ENCODE peak calls at places on chromosomes 11 and 22, in four cellular contexts. One of them, this sample, is unnamed.

GRCh38 chr11:61908730-61909622 is 8.4 kb downstream of the RAB3IL1 start:
- DNase-seq in dorsolateral prefrontal cortex: no peak
- DNase-seq in esophagus squamous epithelium: no peak
- DNase-seq in lower leg skin: no peak
- DNase-seq in this sample: no peak

GRCh38 chr11:78080818-78081495 is 1.3 kb upstream of the NDUFC2 start:
- DNase-seq in lower leg skin: no peak
- DNase-seq in esophagus squamous epithelium: no peak
- DNase-seq in dorsolateral prefrontal cortex: no peak
- DNase-seq in this sample: peak; percentile 47

GRCh38 chr11:12248330-12248729 is 129.0 kb upstream of the PARVA start:
- DNase-seq in dorsolateral prefrontal cortex: peak; percentile 75
- DNase-seq in esophagus squamous epithelium: no peak
- DNase-seq in lower leg skin: no peak
- DNase-seq in this sample: peak; percentile 41

GRCh38 chr11:81674211-81674610 is 1059.5 kb downstream of the FAM181B start:
- DNase-seq in lower leg skin: no peak
- DNase-seq in esophagus squamous epithelium: no peak
- DNase-seq in dorsolateral prefrontal cortex: no peak
- DNase-seq in this sample: no peak

GRCh38 chr11:90294091-90294490 is 71.2 kb upstream of the CHORDC1 start:
- DNase-seq in esophagus squamous epithelium: no peak
- DNase-seq in dorsolateral prefrontal cortex: no peak
- DNase-seq in lower leg skin: no peak
- DNase-seq in this sample: no peak

GRCh38 chr11:85685820-85686459 is at the start of gene CCDC89:
- DNase-seq in dorsolateral prefrontal cortex: peak; percentile 66
- DNase-seq in lower leg skin: peak; percentile 82
- DNase-seq in esophagus squamous epithelium: peak; percentile 10
- DNase-seq in this sample: peak; percentile 98

GRCh38 chr22:48744967-48745841 is 1082.5 kb downstream of the BRD1 start:
- DNase-seq in esophagus squamous epithelium: no peak
- DNase-seq in lower leg skin: peak; percentile 5
- DNase-seq in dorsolateral prefrontal cortex: no peak
- DNase-seq in this sample: no peak

GRCh38 chr22:43945632-43946390 is 9.4 kb upstream of the SAMM50 start:
- DNase-seq in esophagus squamous epithelium: no peak
- DNase-seq in dorsolateral prefrontal cortex: peak; percentile 72
- DNase-seq in lower leg skin: no peak
- DNase-seq in this sample: peak; percentile 79

GRCh38 chr11:36187618-36188017 is 101.6 kb downstream of the COMMD9 start:
- DNase-seq in dorsolateral prefrontal cortex: no peak
- DNase-seq in lower leg skin: no peak
- DNase-seq in esophagus squamous epithelium: no peak
- DNase-seq in this sample: no peak

GRCh38 chr11:70002433-70002832 is 75.7 kb upstream of the ANO1 start:
- DNase-seq in esophagus squamous epithelium: no peak
- DNase-seq in lower leg skin: no peak
- DNase-seq in dorsolateral prefrontal cortex: no peak
- DNase-seq in this sample: no peak

GRCh38 chr22:50299724-50300619 is 7.5 kb downstream of the PLXNB2 start:
- DNase-seq in dorsolateral prefrontal cortex: no peak
- DNase-seq in lower leg skin: no peak
- DNase-seq in esophagus squamous epithelium: no peak
- DNase-seq in this sample: no peak

GRCh38 chr11:113533425-113533698 is 58.2 kb upstream of the DRD2 start:
- DNase-seq in dorsolateral prefrontal cortex: no peak
- DNase-seq in esophagus squamous epithelium: no peak
- DNase-seq in lower leg skin: no peak
- DNase-seq in this sample: no peak

GRCh38 chr11:8040261-8040920 is 40.6 kb upstream of the TUB start:
- DNase-seq in esophagus squamous epithelium: no peak
- DNase-seq in lower leg skin: no peak
- DNase-seq in dorsolateral prefrontal cortex: no peak
- DNase-seq in this sample: peak; percentile 6

GRCh38 chr11:1652442-1652777 is 22.8 kb downstream of the KRTAP5-5 start:
- DNase-seq in dorsolateral prefrontal cortex: no peak
- DNase-seq in lower leg skin: no peak
- DNase-seq in esophagus squamous epithelium: no peak
- DNase-seq in this sample: no peak

GRCh38 chr11:73186294-73186850 is 31.7 kb upstream of the P2RY2 start:
- DNase-seq in dorsolateral prefrontal cortex: no peak
- DNase-seq in esophagus squamous epithelium: no peak
- DNase-seq in lower leg skin: no peak
- DNase-seq in this sample: no peak

GRCh38 chr11:111538407-111539114 is 2.0 kb upstream of the LAYN start:
- DNase-seq in dorsolateral prefrontal cortex: no peak
- DNase-seq in esophagus squamous epithelium: no peak
- DNase-seq in lower leg skin: no peak
- DNase-seq in this sample: peak; percentile 53

GRCh38 chr11:86923993-86924766 is 31.0 kb downstream of the FZD4 start:
- DNase-seq in lower leg skin: no peak
- DNase-seq in esophagus squamous epithelium: no peak
- DNase-seq in dorsolateral prefrontal cortex: no peak
- DNase-seq in this sample: no peak

GRCh38 chr22:27171212-27171611 is 513.8 kb downstream of the MIAT start:
- DNase-seq in lower leg skin: no peak
- DNase-seq in dorsolateral prefrontal cortex: no peak
- DNase-seq in esophagus squamous epithelium: no peak
- DNase-seq in this sample: no peak

GRCh38 chr22:46417769-46418168 is 82.3 kb downstream of the TRMU start:
- DNase-seq in esophagus squamous epithelium: no peak
- DNase-seq in lower leg skin: no peak
- DNase-seq in dorsolateral prefrontal cortex: no peak
- DNase-seq in this sample: no peak

GRCh38 chr11:78420796-78421209 is 3.2 kb upstream of the GAB2 start:
- DNase-seq in dorsolateral prefrontal cortex: peak; percentile 48
- DNase-seq in lower leg skin: no peak
- DNase-seq in esophagus squamous epithelium: no peak
- DNase-seq in this sample: peak; percentile 56

GRCh38 chr22:30429887-30430286 is 4.3 kb downstream of the MTFP1 start:
- DNase-seq in dorsolateral prefrontal cortex: no peak
- DNase-seq in lower leg skin: no peak
- DNase-seq in esophagus squamous epithelium: no peak
- DNase-seq in this sample: no peak

GRCh38 chr22:35627267-35628041 is 10.3 kb upstream of the MB start:
- DNase-seq in dorsolateral prefrontal cortex: peak; percentile 72
- DNase-seq in esophagus squamous epithelium: no peak
- DNase-seq in lower leg skin: peak; percentile 75
- DNase-seq in this sample: peak; percentile 91

GRCh38 chr11:117194267-117194666 is 4.9 kb upstream of the TAGLN start:
- DNase-seq in dorsolateral prefrontal cortex: no peak
- DNase-seq in lower leg skin: no peak
- DNase-seq in esophagus squamous epithelium: no peak
- DNase-seq in this sample: no peak

GRCh38 chr11:128715691-128716153 is 21.9 kb downstream of the FLI1 start:
- DNase-seq in esophagus squamous epithelium: no peak
- DNase-seq in dorsolateral prefrontal cortex: no peak
- DNase-seq in lower leg skin: no peak
- DNase-seq in this sample: peak; percentile 61

DNA sequence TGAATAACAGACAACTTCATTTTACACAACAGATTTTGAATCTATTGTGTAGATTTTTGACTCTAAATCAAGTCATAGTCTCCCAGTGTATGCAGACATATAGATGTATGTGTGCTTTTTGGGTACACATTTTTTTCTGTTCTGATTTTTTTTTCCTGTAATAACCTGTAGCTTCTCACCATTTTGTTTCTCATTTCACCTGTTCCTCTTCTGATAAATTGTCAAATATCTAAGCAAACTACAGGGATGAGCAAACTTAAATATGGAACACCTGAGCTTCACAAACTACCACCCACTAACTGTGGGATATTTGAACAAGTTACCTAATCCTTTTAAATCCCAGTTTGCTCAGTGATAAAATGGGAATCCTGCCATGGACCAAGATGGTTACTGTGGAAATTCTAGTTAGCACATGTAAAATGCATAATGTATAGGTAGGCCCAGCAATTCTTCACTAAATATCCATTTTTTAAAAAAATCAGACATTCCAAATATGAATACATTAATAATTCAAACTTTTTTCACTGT is 15.7 kb downstream of the LGR4 start:
- DNase-seq in lower leg skin: no peak
- DNase-seq in esophagus squamous epithelium: no peak
- DNase-seq in dorsolateral prefrontal cortex: no peak
- DNase-seq in this sample: no peak
- H3K4me3 ChIP-seq in lower leg skin: no peak overlapping the region
- H3K4me3 ChIP-seq in esophagus squamous epithelium: no peak overlapping the region
- H3K4me3 ChIP-seq in dorsolateral prefrontal cortex: no peak overlapping the region
- H3K4me3 ChIP-seq in this sample: no peak overlapping the region

DNA sequence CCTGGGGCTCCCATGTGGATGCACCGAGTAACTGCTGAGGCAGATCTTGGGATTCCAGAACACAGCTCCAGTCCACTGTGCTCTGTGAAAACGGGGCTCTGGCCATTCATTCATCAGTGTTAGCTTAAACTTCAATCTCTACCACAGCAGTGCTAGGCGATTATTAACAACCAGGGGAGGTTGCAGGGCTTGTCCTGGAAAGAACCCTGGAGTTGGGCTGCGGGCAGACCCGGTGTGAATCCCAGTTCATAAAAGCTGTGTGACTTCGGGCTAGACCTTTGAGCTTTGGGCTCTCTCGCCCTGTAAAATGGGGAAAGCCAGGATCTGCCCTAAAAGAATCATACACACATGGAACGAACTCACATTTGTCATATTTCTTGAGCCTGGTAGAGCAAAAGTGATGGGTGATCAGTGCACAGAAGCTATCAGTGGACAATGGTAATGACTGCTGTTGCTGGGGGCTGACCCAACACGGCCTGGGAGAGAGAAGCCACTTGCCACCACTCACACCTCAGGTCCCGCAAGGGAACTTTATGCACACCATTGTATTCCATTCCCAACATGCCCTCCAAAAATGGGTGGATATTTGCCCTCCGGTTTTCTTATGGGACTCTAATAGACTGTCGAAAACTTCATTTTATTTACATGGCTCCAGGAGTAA is 15.6 kb upstream of the CRYBB3 start:
- DNase-seq in dorsolateral prefrontal cortex: no peak
- DNase-seq in esophagus squamous epithelium: no peak
- DNase-seq in lower leg skin: no peak
- DNase-seq in this sample: no peak
- TF ChIP-seq CTCF in dorsolateral prefrontal cortex: no peak
- TF ChIP-seq CTCF in esophagus squamous epithelium: no peak
- TF ChIP-seq CTCF in lower leg skin: no peak
- TF ChIP-seq CTCF in this sample: no peak

DNA sequence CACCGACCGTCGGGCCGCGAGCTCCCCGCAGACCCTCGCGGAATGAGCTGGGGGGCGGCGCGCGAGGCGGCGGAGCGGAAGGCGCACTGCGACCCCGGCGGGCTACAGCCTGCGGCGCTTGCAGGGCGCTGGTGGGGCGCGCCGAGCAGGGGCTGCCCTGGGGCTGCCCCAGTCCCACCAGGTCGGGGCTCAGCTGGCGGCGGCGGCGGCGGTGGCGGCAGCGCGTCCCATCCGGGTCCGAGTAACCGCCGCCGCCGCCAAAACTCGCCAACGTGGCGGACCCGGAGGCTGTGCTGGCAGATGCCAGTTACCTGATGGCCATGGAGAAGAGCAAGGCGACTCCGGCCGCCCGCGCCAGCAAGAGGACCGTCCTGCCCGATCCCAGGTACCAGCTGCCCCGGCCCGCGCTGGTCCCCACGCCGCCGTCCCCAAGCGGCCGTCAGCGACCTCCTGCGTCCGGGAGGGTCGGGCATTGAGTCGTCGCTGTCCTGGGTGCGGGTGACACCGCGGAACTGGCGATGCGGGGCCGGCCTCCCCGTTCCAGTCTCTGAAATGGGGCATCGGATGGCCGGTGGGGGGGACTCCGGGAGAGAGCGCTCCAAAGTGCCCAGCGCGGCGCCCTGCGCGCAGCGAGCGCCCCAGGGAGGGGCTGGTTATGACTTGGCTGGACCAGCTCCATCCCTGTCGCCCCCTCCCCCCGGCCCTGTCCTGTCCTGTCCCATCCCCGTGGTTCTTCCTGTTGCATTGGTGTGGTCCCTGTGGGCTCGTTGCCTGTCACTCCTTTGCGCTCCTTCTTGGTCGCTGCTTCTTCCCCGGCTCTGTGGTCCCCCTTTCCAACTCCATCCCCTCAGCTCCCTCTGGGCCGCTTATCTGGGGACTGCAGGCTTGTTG is 63.5 kb downstream of the CRYBB2 start:
- DNase-seq in esophagus squamous epithelium: no peak
- DNase-seq in dorsolateral prefrontal cortex: no peak
- DNase-seq in lower leg skin: no peak
- DNase-seq in this sample: no peak
- H3K4me3 ChIP-seq in esophagus squamous epithelium: no peak overlapping the region
- H3K4me3 ChIP-seq in dorsolateral prefrontal cortex: no peak overlapping the region
- H3K4me3 ChIP-seq in lower leg skin: no peak overlapping the region
- H3K4me3 ChIP-seq in this sample: no peak overlapping the region

GRCh38 chr22:33142282-33142681 is 84.1 kb upstream of the SYN3 start:
- DNase-seq in dorsolateral prefrontal cortex: no peak
- DNase-seq in esophagus squamous epithelium: no peak
- DNase-seq in lower leg skin: no peak
- DNase-seq in this sample: no peak

GRCh38 chr22:33139937-33140336 is 81.8 kb upstream of the SYN3 start:
- DNase-seq in lower leg skin: no peak
- DNase-seq in dorsolateral prefrontal cortex: no peak
- DNase-seq in esophagus squamous epithelium: no peak
- DNase-seq in this sample: no peak
- TF ChIP-seq CTCF in lower leg skin: no peak
- TF ChIP-seq CTCF in dorsolateral prefrontal cortex: no peak
- TF ChIP-seq CTCF in esophagus squamous epithelium: no peak
- TF ChIP-seq CTCF in this sample: no peak

DNA sequence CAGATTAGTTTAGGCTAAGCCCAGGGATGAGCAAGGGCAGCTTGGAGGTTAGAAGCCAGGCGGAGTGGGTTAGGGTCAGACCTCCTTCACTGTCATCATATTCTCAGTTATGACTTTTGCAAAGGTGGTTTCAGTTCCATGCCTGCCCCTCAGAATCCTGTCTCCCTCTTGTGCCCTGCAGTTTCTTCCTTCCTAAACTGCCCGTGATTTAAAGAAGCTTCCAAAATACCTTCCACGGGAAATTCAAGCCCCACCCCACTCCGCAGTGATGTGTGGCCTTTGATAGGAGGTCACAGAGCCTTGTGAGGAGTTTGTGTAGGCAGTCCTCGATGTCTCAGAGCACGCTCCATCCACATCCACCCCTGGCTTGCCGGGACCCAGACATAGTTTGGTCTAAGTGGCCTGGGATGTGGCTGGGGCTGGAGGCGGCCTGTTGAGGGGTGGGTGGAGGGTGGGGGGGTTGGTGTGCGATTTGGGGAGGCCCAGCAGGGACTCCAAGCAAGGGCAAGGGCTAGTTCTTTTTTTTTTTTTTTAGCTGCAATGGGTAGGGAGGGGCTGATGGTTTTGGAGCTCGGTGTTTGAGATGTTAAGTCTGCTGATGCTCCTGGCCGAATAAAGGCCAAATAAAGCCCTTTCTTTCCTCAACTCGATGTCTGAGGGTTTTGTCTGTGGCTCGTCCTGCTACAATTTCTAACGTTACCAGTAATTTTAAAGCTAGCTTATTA is 1.6 kb upstream of the IFITM1 start:
- DNase-seq in dorsolateral prefrontal cortex: no peak
- DNase-seq in esophagus squamous epithelium: no peak
- DNase-seq in lower leg skin: no peak
- DNase-seq in this sample: peak; percentile 29
- H3K4me3 ChIP-seq in dorsolateral prefrontal cortex: no peak overlapping the region
- H3K4me3 ChIP-seq in esophagus squamous epithelium: peak overlapping the region; percentile 31
- H3K4me3 ChIP-seq in lower leg skin: no peak overlapping the region
- H3K4me3 ChIP-seq in this sample: peak overlapping the region; percentile 6